ENCODE peak calls at places on chromosomes 3 and 15, in five cellular contexts. O, Z, E, Y and H are unnamed samples.

GRCh38 chr15:72099155-72099554 is 18.8 kb downstream of the MYO9A start:
- DNase-seq in O (no peak), Z (no peak), Y (no peak), E (no peak), H (no peak)

GRCh38 chr3:11944052-11944673 is 60.0 kb upstream of the SYN2 start:
- DNase-seq in O (no peak), Y (peak; percentile 17), E (no peak), Z (no peak), H (no peak)

GRCh38 chr3:27616031-27616430 is 106.1 kb downstream of the EOMES start:
- DNase-seq in Z (no peak), Y (no peak), O (no peak), E (no peak), H (no peak)

GRCh38 chr3:177789500-177789899 is 592.2 kb upstream of the TBL1XR1 start:
- DNase-seq in Y (no peak), Z (no peak), O (no peak), E (no peak), H (no peak)

GRCh38 chr15:78092111-78093041 is at the start of gene SH2D7:
- DNase-seq in E (no peak), Y (no peak), O (no peak), Z (no peak), H (no peak)

GRCh38 chr15:52682776-52683175 is 3.6 kb upstream of the ATOSA start:
- DNase-seq in O (no peak), Y (no peak), Z (no peak), E (no peak), H (no peak)

GRCh38 chr3:165895919-165896318 is 58.7 kb upstream of the BCHE start:
- DNase-seq in E (no peak), Z (no peak), Y (peak; percentile 8), O (no peak), H (no peak)

GRCh38 chr3:129525341-129525968 is 3.0 kb upstream of the RHO start:
- DNase-seq in O (no peak), Y (no peak), E (no peak), Z (no peak), H (no peak)

GRCh38 chr3:59563966-59564365 is 514.1 kb upstream of the CFAP20DC start:
- DNase-seq in O (no peak), Y (no peak), E (no peak), Z (no peak), H (no peak)